ENCODE peak calls at places on chromosomes 11 and 22, in ten cellular contexts. Z is stomach, V is H1, F is GM23338, B is Panc1, G is GM12892, A is transverse colon, I is spleen, K is K562, N is SK-N-SH. M is an unnamed sample.

GRCh38 chr11:9783986-9784385 is 120.1 kb downstream of the SWAP70 start:
- DNase-seq in F (no peak), Z (no peak), N (no peak), I (no peak), A (no peak), V (no peak), B (no peak), G (no peak), K (no peak), M (no peak)

GRCh38 chr11:109033627-109034340 is 368.9 kb downstream of the DDX10 start:
- DNase-seq in A (no peak), I (no peak), K (no peak), Z (no peak), N (no peak), F (no peak), B (no peak), G (no peak), V (no peak), M (no peak)

GRCh38 chr22:37611202-37611601 is 2.6 kb downstream of the GGA1 start:
- DNase-seq in V (no peak), B (no peak), Z (no peak), G (no peak), N (no peak), I (no peak), K (no peak), A (no peak), F (no peak), M (no peak)

GRCh38 chr22:42553475-42554361 is at the start of gene SERHL2:
- DNase-seq in A (peak; percentile 95), G (peak; percentile 78), Z (peak; percentile 92), F (peak; percentile 97), B (no peak), I (peak; percentile 95), N (peak; percentile 90), V (peak; percentile 93), K (peak; percentile 94), M (no peak)

GRCh38 chr22:38202437-38203089 is 769 bp downstream of the MAFF start:
- DNase-seq in I (peak; percentile 93), G (no peak), B (no peak), N (peak; percentile 76), A (peak; percentile 88), F (peak; percentile 72), V (peak; percentile 74), Z (peak; percentile 94), K (no peak), M (no peak)

GRCh38 chr11:10208045-10208674 is 85.9 kb downstream of the SBF2 start:
- DNase-seq in N (peak; percentile 56), K (peak; percentile 35), I (no peak), F (peak; percentile 83), V (no peak), Z (no peak), G (peak; percentile 7), B (peak; percentile 67), A (no peak), M (no peak)

GRCh38 chr22:38294193-38294592 is 21.4 kb upstream of the TMEM184B start:
- DNase-seq in I (no peak), Z (no peak), F (no peak), K (no peak), A (no peak), B (no peak), N (no peak), G (no peak), V (no peak), M (no peak)

GRCh38 chr22:17836977-17837742 is 62.9 kb upstream of the BID start:
- DNase-seq in F (peak; percentile 52), N (no peak), V (no peak), B (no peak), Z (peak; percentile 60), I (no peak), A (no peak), K (no peak), G (no peak), M (no peak)

GRCh38 chr11:42311504-42311903 is 852.1 kb upstream of the LRRC4C start:
- DNase-seq in I (no peak), F (no peak), N (no peak), A (no peak), Z (no peak), G (no peak), V (no peak), B (no peak), K (no peak), M (no peak)

GRCh38 chr11:61545341-61545740 is 35.5 kb downstream of the SYT7 start:
- DNase-seq in Z (no peak), I (no peak), N (peak; percentile 76), V (no peak), F (peak; percentile 64), A (no peak), K (peak; percentile 72), G (peak; percentile 50), B (no peak), M (no peak)

GRCh38 chr11:19577849-19578619 is 134.6 kb upstream of the NAV2 start:
- DNase-seq in Z (no peak), I (no peak), B (no peak), V (no peak), K (no peak), G (no peak), F (no peak), A (peak; percentile 42), N (peak; percentile 57), M (no peak)

GRCh38 chr22:40817737-40818136 is 1.4 kb downstream of the SLC25A17 start:
- DNase-seq in G (no peak), I (no peak), V (no peak), Z (no peak), A (no peak), K (no peak), F (no peak), N (no peak), B (no peak), M (no peak)

GRCh38 chr22:41237707-41238569 is 2.8 kb downstream of the CHADL start:
- DNase-seq in A (peak; percentile 86), F (peak; percentile 77), N (peak; percentile 61), B (no peak), Z (peak; percentile 88), I (peak; percentile 97), G (peak; percentile 94), K (no peak), V (peak; percentile 80), M (no peak)

GRCh38 chr22:25369133-25369532 is 149.7 kb downstream of the CRYBB2 start:
- DNase-seq in Z (no peak), B (no peak), A (no peak), I (no peak), K (no peak), N (no peak), G (no peak), F (no peak), V (no peak), M (no peak)

GRCh38 chr22:25366408-25366807 is 147.0 kb downstream of the CRYBB2 start:
- DNase-seq in Z (no peak), F (peak; percentile 43), B (no peak), K (no peak), A (no peak), V (no peak), I (no peak), G (no peak), N (no peak), M (no peak)

GRCh38 chr22:25366876-25367466 is 147.5 kb downstream of the CRYBB2 start:
- DNase-seq in K (no peak), G (no peak), A (no peak), N (no peak), B (no peak), Z (no peak), I (no peak), F (no peak), V (no peak), M (no peak)

GRCh38 chr22:25368271-25368670 is 148.8 kb downstream of the CRYBB2 start:
- DNase-seq in F (no peak), K (no peak), B (no peak), N (no peak), I (no peak), V (no peak), Z (peak; percentile 45), G (no peak), A (peak; percentile 76), M (no peak)

DNA sequence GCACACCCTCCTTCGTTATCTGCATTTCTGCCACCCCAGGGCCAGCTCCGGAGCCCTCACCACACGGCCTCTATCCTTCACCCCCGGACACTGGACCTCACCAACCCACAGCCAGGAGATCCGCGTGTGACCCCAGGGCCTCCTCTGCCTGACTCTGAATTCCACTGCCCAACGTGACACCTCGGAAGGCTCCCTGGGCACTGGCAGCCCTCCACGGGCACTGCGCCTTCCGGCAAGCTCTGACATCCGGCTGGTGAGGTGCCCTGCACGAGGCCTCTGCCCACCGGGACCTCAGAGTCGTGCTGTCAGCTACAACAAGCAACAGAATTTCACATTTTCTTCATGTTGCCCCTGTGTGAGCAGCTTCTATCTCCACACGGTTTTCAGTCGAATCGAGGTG is 148.3 kb downstream of the CRYBB2 start:
- DNase-seq in B (no peak), N (no peak), A (no peak), V (no peak), G (no peak), I (no peak), F (no peak), K (no peak), Z (no peak), M (no peak)
- TF ChIP-seq POLR2AphosphoS5 in B (no peak), N (no peak), A (no peak), V (no peak), G (no peak), I (no peak), F (no peak), K (no peak), Z (no peak), M (no peak)

GRCh38 chr11:126366064-126366822 is 10.8 kb downstream of the ST3GAL4 start:
- DNase-seq in V (peak; percentile 48), A (no peak), F (peak; percentile 43), B (no peak), N (no peak), I (peak; percentile 76), Z (no peak), G (no peak), K (no peak), M (no peak)
- TF ChIP-seq POLR2AphosphoS5 in V (no peak), A (no peak), F (no peak), B (no peak), N (no peak), I (no peak), Z (no peak), G (no peak), K (no peak), M (no peak)

GRCh38 chr22:35589071-35589735 is 27.9 kb downstream of the MB start:
- DNase-seq in I (no peak), N (no peak), G (no peak), F (no peak), B (peak; percentile 89), K (no peak), A (peak; percentile 22), Z (no peak), V (no peak), M (no peak)
- TF ChIP-seq POLR2AphosphoS5 in I (peak; percentile 13), N (no peak), G (no peak), F (no peak), B (no peak), K (no peak), A (no peak), Z (no peak), V (no peak), M (peak; percentile 58)

DNA sequence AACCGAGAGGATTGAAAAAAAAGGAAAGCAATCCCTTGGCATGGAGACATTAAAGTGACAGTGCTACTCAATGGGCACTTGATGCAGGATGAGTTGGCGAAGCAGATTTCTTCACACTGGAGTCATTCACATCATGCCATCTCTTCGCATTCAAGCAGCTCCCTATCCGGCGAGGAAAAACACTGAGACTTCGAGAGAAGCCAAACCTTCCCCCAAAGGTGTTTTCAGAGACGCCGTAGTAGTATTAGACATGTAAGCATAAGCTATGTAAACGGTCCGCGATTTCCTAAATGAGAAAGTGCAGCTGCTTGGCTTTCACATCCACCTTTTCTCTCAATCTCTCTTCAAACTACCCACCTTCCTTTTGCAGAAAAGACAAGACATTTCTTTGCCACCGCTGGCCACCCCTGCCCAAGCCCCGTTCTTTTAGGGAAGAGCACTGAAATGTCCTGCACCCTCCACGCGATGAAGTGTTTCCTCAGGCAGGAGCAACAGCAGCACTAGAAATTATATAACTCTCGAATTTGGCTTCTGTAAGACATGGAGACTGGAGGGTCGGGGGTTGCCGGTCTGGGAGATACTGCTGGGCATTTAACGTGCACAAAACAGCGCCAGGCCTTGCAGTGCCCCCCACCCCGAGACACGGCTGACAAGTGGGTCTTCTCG is at the start of gene DLG2:
- DNase-seq in G (no peak), A (no peak), I (no peak), V (no peak), F (peak; percentile 23), N (peak; percentile 21), K (no peak), B (no peak), Z (no peak), M (no peak)
- TF ChIP-seq POLR2AphosphoS5 in G (no peak), A (no peak), I (no peak), V (no peak), F (no peak), N (no peak), K (no peak), B (no peak), Z (no peak), M (no peak)